ENCODE peak calls at places on chromosomes 13 and 19, in five cellular contexts. One of them, this sample, is unnamed.

GRCh38 chr13:60351326-60351725 is 45.7 kb upstream of the TDRD3 start:
- DNase-seq in WERI-Rb-1: no peak
- DNase-seq in sigmoid colon: no peak
- DNase-seq in iris pigment epithelial cell: peak; percentile 81
- DNase-seq in NB4: no peak
- DNase-seq in this sample: no peak

GRCh38 chr19:5586300-5587070 is 18.7 kb upstream of the TINCR start:
- DNase-seq in WERI-Rb-1: no peak
- DNase-seq in sigmoid colon: no peak
- DNase-seq in iris pigment epithelial cell: no peak
- DNase-seq in NB4: peak; percentile 27
- DNase-seq in this sample: no peak

GRCh38 chr19:58325623-58326022 is 1.2 kb upstream of the ZSCAN22 start:
- DNase-seq in WERI-Rb-1: no peak
- DNase-seq in sigmoid colon: no peak
- DNase-seq in iris pigment epithelial cell: peak; percentile 57
- DNase-seq in NB4: no peak
- DNase-seq in this sample: no peak

GRCh38 chr13:113666951-113667701 is at the start of gene GRK1:
- DNase-seq in WERI-Rb-1: peak; percentile 94
- DNase-seq in sigmoid colon: peak; percentile 60
- DNase-seq in iris pigment epithelial cell: no peak
- DNase-seq in NB4: no peak
- DNase-seq in this sample: no peak

GRCh38 chr13:86856996-86857395 is 814.2 kb upstream of the SLITRK5 start:
- DNase-seq in WERI-Rb-1: no peak
- DNase-seq in sigmoid colon: no peak
- DNase-seq in iris pigment epithelial cell: peak; percentile 87
- DNase-seq in NB4: no peak
- DNase-seq in this sample: no peak

GRCh38 chr19:12453495-12453894 is 12.7 kb upstream of the ZNF443 start:
- DNase-seq in WERI-Rb-1: no peak
- DNase-seq in sigmoid colon: no peak
- DNase-seq in iris pigment epithelial cell: no peak
- DNase-seq in NB4: no peak
- DNase-seq in this sample: no peak

GRCh38 chr19:40960780-40961179 is 30.3 kb upstream of the CYP2B6 start:
- DNase-seq in WERI-Rb-1: no peak
- DNase-seq in sigmoid colon: no peak
- DNase-seq in iris pigment epithelial cell: no peak
- DNase-seq in NB4: no peak
- DNase-seq in this sample: no peak

GRCh38 chr19:15317392-15318011 is 14.8 kb downstream of the BRD4 start:
- DNase-seq in WERI-Rb-1: no peak
- DNase-seq in sigmoid colon: no peak
- DNase-seq in iris pigment epithelial cell: peak; percentile 82
- DNase-seq in NB4: no peak
- DNase-seq in this sample: no peak

GRCh38 chr13:26985285-26985878 is 186.2 kb downstream of the USP12 start:
- DNase-seq in WERI-Rb-1: peak; percentile 80
- DNase-seq in sigmoid colon: peak; percentile 87
- DNase-seq in iris pigment epithelial cell: peak; percentile 74
- DNase-seq in NB4: peak; percentile 93
- DNase-seq in this sample: peak; percentile 86

GRCh38 chr13:43802511-43802910 is 15.7 kb upstream of the ENOX1 start:
- DNase-seq in WERI-Rb-1: no peak
- DNase-seq in sigmoid colon: no peak
- DNase-seq in iris pigment epithelial cell: no peak
- DNase-seq in NB4: no peak
- DNase-seq in this sample: no peak

GRCh38 chr19:58009666-58010301 is 7.2 kb upstream of the ZNF606 start:
- DNase-seq in WERI-Rb-1: peak; percentile 95
- DNase-seq in sigmoid colon: peak; percentile 89
- DNase-seq in iris pigment epithelial cell: peak; percentile 88
- DNase-seq in NB4: no peak
- DNase-seq in this sample: peak; percentile 96

GRCh38 chr13:31477961-31478360 is 261.4 kb upstream of the RXFP2 start:
- DNase-seq in WERI-Rb-1: no peak
- DNase-seq in sigmoid colon: no peak
- DNase-seq in iris pigment epithelial cell: peak; percentile 11
- DNase-seq in NB4: no peak
- DNase-seq in this sample: no peak

GRCh38 chr19:5893907-5894703 is 9.5 kb downstream of the NDUFA11 start:
- DNase-seq in WERI-Rb-1: no peak
- DNase-seq in sigmoid colon: no peak
- DNase-seq in iris pigment epithelial cell: no peak
- DNase-seq in NB4: no peak
- DNase-seq in this sample: no peak

GRCh38 chr19:30224689-30225606 is 147.2 kb upstream of the ZNF536 start:
- DNase-seq in WERI-Rb-1: no peak
- DNase-seq in sigmoid colon: peak; percentile 53
- DNase-seq in iris pigment epithelial cell: peak; percentile 16
- DNase-seq in NB4: no peak
- DNase-seq in this sample: peak; percentile 63

GRCh38 chr13:89977203-89977602 is 1370.3 kb upstream of the MIR17HG start:
- DNase-seq in WERI-Rb-1: no peak
- DNase-seq in sigmoid colon: no peak
- DNase-seq in iris pigment epithelial cell: no peak
- DNase-seq in NB4: no peak
- DNase-seq in this sample: no peak

GRCh38 chr19:2083174-2083854 is 12.8 kb downstream of the MOB3A start:
- DNase-seq in WERI-Rb-1: no peak
- DNase-seq in sigmoid colon: peak; percentile 80
- DNase-seq in iris pigment epithelial cell: no peak
- DNase-seq in NB4: peak; percentile 37
- DNase-seq in this sample: no peak

This sample was measured in cerebellum.